ENCODE peak calls at places on chromosomes 1 and 21, in six cellular contexts. P is neural progenitor cell, O is cardiac muscle cell, E is left ventricle myocardium inferior, I is stomach, Y is heart right ventricle. Q is an unnamed sample.

GRCh38 chr1:23563003-23563402 is 3.7 kb upstream of the ID3 start:
- DNase-seq in O (no peak), Y (no peak), E (no peak), P (no peak), I (no peak), Q (no peak)

GRCh38 chr1:116380499-116381316 is 7.7 kb downstream of the ATP1A1 start:
- DNase-seq in P (no peak), O (no peak), Y (no peak), E (no peak), I (no peak), Q (no peak)

GRCh38 chr1:65423884-65424655 is 3.6 kb downstream of the LEPR start:
- DNase-seq in Y (no peak), P (no peak), O (no peak), I (no peak), E (no peak), Q (no peak)

GRCh38 chr21:33238565-33239255 is 9.0 kb downstream of the IFNAR2 start:
- DNase-seq in P (no peak), Y (no peak), I (no peak), E (no peak), O (no peak), Q (no peak)

GRCh38 chr1:95094923-95095322 is 22.2 kb upstream of the ALG14 start:
- DNase-seq in O (peak; percentile 2), E (no peak), Y (no peak), I (no peak), P (no peak), Q (no peak)

GRCh38 chr21:15560383-15561056 is 169.3 kb upstream of the USP25 start:
- DNase-seq in Y (no peak), O (no peak), P (no peak), E (no peak), I (no peak), Q (no peak)

GRCh38 chr1:24900985-24901781 is 28.9 kb downstream of the RUNX3 start:
- DNase-seq in I (peak; percentile 17), O (no peak), P (no peak), Y (no peak), E (no peak), Q (peak; percentile 50)

GRCh38 chr1:25695991-25696330 is 79.4 kb downstream of the MAN1C1 start:
- DNase-seq in O (no peak), P (no peak), I (no peak), Y (no peak), E (no peak), Q (no peak)

GRCh38 chr1:117825414-117825813 is 104.0 kb downstream of the GDAP2 start:
- DNase-seq in E (peak; percentile 34), O (no peak), I (no peak), P (no peak), Y (no peak), Q (no peak)

GRCh38 chr1:27145934-27146354 is 9.0 kb downstream of the SLC9A1 start:
- DNase-seq in P (no peak), Y (no peak), I (no peak), E (no peak), O (no peak), Q (peak; percentile 79)

GRCh38 chr21:18443686-18444085 is 40.1 kb upstream of the TMPRSS15 start:
- DNase-seq in I (no peak), O (no peak), E (no peak), P (no peak), Y (no peak), Q (no peak)

DNA sequence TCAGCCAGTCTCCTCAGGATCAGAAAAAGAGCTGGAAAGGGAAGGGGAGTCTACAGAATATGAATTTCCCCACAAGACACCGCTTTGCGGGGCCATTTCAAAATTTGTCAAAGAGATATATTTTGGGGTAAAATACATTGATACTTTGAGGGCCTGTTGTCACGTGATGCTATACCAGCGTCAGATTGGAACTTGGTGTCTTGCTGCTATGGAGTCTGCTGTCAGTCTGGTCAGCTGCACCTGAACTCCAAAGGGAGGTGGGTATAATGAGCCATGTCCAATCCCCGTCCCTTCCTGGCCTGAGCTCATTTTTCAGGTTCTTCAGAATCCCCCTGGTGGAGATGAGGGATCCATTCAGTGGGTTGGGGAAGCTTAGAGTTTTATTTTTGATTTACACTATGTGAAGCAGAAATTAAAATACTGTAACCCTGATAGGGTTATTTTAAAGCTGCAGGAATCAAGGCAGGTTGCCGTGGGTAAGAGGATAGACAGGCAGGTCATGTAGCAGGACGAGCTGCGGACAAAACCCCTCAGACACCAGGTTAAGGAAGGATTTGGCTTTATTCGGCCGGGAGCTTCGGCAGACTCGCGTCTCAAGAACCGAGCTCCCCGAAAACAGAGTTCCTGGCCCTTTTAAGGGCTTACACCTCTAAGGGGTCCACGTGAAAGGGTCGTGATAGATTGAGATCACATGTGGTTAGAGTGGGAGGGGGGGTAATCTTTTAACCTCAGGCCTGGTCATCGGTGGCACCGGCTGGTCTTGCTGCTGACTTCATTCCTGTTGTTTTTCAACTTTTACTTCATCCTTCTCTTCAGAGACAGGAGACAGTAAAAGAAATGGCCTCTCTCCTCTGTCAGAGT is 2.2 kb upstream of the POFUT2 start:
- DNase-seq in P (no peak), Y (no peak), O (peak; percentile 34), E (no peak), I (peak; percentile 18), Q (no peak)
- TF ChIP-seq CTCF in P (peak; percentile 25), Y (no peak), O (peak; percentile 31), E (no peak), I (no peak), Q (no peak)

DNA sequence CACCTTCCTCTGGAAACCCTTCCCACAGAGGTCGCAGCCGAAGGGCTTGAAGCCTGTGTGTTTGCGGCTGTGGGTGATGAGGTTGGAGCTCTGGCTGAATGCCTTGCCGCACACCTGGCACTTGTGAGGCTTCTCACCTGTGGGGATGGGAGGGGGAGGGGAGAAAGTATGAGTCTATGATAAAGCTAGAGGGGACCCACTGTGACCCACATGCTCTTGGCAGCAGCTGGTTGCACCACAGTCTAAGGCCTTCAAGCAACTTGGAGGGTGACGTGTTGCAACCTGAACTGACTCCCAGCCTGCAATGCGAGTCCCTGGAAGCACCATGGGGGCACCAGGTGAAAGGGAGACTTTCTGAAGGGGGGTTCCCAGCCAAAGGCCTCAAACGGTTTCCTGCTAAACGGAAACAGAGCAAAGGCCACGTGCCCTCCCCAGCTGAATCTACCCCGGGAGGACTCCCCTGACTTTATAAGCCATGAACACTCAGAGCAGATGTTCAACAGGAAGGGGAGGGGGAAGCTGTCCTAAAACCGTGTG is 10.6 kb downstream of the GFI1 start:
- DNase-seq in O (no peak), Y (no peak), I (no peak), P (no peak), E (no peak), Q (no peak)
- H3K27me3 ChIP-seq in O (peaks cover 75% of the 10 kb centered on the region), Y (peaks cover 9% of the 10 kb centered on the region), I (peaks cover 13% of the 10 kb centered on the region), P (peaks cover 88% of the 10 kb centered on the region), E (peaks cover 57% of the 10 kb centered on the region), Q (peaks cover 5% of the 10 kb centered on the region)

GRCh38 chr1:54743416-54743815 is 20.9 kb downstream of the PARS2 start:
- DNase-seq in I (no peak), E (no peak), P (no peak), Y (no peak), O (no peak), Q (peak; percentile 46)

GRCh38 chr1:54741531-54741930 is 22.8 kb downstream of the PARS2 start:
- DNase-seq in I (no peak), P (no peak), E (no peak), O (no peak), Y (no peak), Q (peak; percentile 35)

GRCh38 chr1:54744696-54745095 is 19.6 kb downstream of the PARS2 start:
- DNase-seq in Y (no peak), P (no peak), I (no peak), O (no peak), E (no peak), Q (no peak)

GRCh38 chr1:54743827-54744226 is 20.5 kb downstream of the PARS2 start:
- DNase-seq in Y (no peak), O (no peak), I (no peak), P (no peak), E (no peak), Q (peak; percentile 46)

GRCh38 chr1:54742262-54742661 is 22.1 kb downstream of the PARS2 start:
- DNase-seq in P (no peak), Y (no peak), I (no peak), E (no peak), O (no peak), Q (no peak)
- H3K4me1 ChIP-seq in P (no peaks in the 10 kb centered on the region), Y (no peaks in the 10 kb centered on the region), I (no peaks in the 10 kb centered on the region), E (no peaks in the 10 kb centered on the region), O (no peaks in the 10 kb centered on the region), Q (no peaks in the 10 kb centered on the region)

GRCh38 chr1:14567056-14567455 is 31.4 kb upstream of the KAZN start:
- DNase-seq in I (no peak), E (no peak), O (peak; percentile 8), P (peak; percentile 18), Y (no peak), Q (no peak)
- TF ChIP-seq CTCF in I (no peak), E (no peak), O (peak; percentile 17), P (peak; percentile 56), Y (no peak), Q (no peak)

GRCh38 chr1:68276448-68276847 is 44.1 kb upstream of the WLS start:
- DNase-seq in Y (no peak), P (no peak), I (no peak), O (no peak), E (no peak), Q (no peak)
- H3K27me3 ChIP-seq in Y (no peaks in the 10 kb centered on the region), P (no peaks in the 10 kb centered on the region), I (no peaks in the 10 kb centered on the region), O (no peaks in the 10 kb centered on the region), E (no peaks in the 10 kb centered on the region), Q (no peaks in the 10 kb centered on the region)

Q was measured in ascending aorta.